ENCODE peak calls at places on chromosomes 2 and 18, in five cellular contexts. Y is head of caudate nucleus, Z is kidney tubule cell, K is HepG2, D is adrenal gland. J is an unnamed sample.

GRCh38 chr2:226909836-226910235 is 74.0 kb downstream of the RHBDD1 start:
- DNase-seq in D (no peak), Z (no peak), K (no peak), Y (no peak), J (no peak)

GRCh38 chr2:46376586-46377286 is 79.5 kb downstream of the EPAS1 start:
- DNase-seq in K (no peak), D (no peak), Y (no peak), Z (no peak), J (no peak)

GRCh38 chr2:182020319-182021055 is 34.8 kb downstream of the PPP1R1C start:
- DNase-seq in D (no peak), K (no peak), Y (no peak), Z (no peak), J (no peak)

GRCh38 chr2:159706385-159706980 is 5.8 kb upstream of the MARCHF7 start:
- DNase-seq in K (no peak), D (no peak), Z (no peak), Y (no peak), J (no peak)

GRCh38 chr18:6884944-6885343 is 155.4 kb downstream of the ARHGAP28 start:
- DNase-seq in D (no peak), Z (no peak), Y (no peak), K (no peak), J (no peak)

GRCh38 chr2:173213181-173213580 is 137.5 kb downstream of the MAP3K20 start:
- DNase-seq in Y (no peak), Z (no peak), K (no peak), D (no peak), J (no peak)

GRCh38 chr2:210421916-210422315 is 54.6 kb downstream of the LANCL1 start:
- DNase-seq in Y (no peak), K (peak), Z (peak), D (no peak), J (no peak)

GRCh38 chr2:5666798-5667197 is 25.4 kb upstream of the SOX11 start:
- DNase-seq in Z (peak), D (no peak), Y (no peak), K (no peak), J (no peak)

GRCh38 chr2:69561041-69561550 is 82.4 kb downstream of the AAK1 start:
- DNase-seq in D (no peak), Y (no peak), K (no peak), Z (no peak), J (no peak)

GRCh38 chr2:9595746-9596145 is 35.1 kb downstream of the YWHAQ start:
- DNase-seq in Z (no peak), K (no peak), D (no peak), Y (no peak), J (no peak)

GRCh38 chr18:79642626-79643025 is 37.0 kb upstream of the CTDP1 start:
- DNase-seq in D (no peak), Y (no peak), K (no peak), Z (no peak), J (no peak)

GRCh38 chr2:164737612-164738081 is 104.0 kb downstream of the COBLL1 start:
- DNase-seq in Z (peak), D (peak), K (peak), Y (peak), J (peak)

GRCh38 chr2:11319939-11320338 is 24.5 kb downstream of the ROCK2 start:
- DNase-seq in Y (no peak), Z (no peak), D (no peak), K (no peak), J (no peak)